ENCODE peak calls at places on chromosome 3, in seven cellular contexts. Y, V, U, X, H, Q and S are unnamed samples.

GRCh38 chr3:176554791-176555330 is 642.4 kb downstream of the TBL1XR1 start:
- DNase-seq in Y (no peak), V (no peak), U (no peak), X (no peak), H (no peak), Q (no peak), S (no peak)

GRCh38 chr3:107855710-107856109 is 235.1 kb downstream of the CD47 start:
- DNase-seq in Y (no peak), V (peak; percentile 65), U (peak; percentile 21), X (no peak), H (no peak), Q (peak; percentile 60), S (peak; percentile 8)

GRCh38 chr3:23751485-23751811 is 54.3 kb upstream of the UBE2E1 start:
- DNase-seq in Y (no peak), V (no peak), U (no peak), X (no peak), H (peak; percentile 34), Q (no peak), S (peak; percentile 93)

GRCh38 chr3:30779686-30780287 is 114.7 kb downstream of the GADL1 start:
- DNase-seq in Y (peak; percentile 9), V (peak; percentile 16), U (peak; percentile 8), X (no peak), H (no peak), Q (peak; percentile 46), S (peak; percentile 33)

GRCh38 chr3:129226374-129226773 is 23.0 kb upstream of the COPG1 start:
- DNase-seq in Y (peak; percentile 34), V (peak; percentile 57), U (peak; percentile 57), X (no peak), H (no peak), Q (no peak), S (no peak)

GRCh38 chr3:193452338-193452737 is 73.8 kb upstream of the ATP13A5 start:
- DNase-seq in Y (peak; percentile 3), V (no peak), U (no peak), X (no peak), H (no peak), Q (no peak), S (peak; percentile 1)

GRCh38 chr3:156382458-156383346 is 172.2 kb downstream of the SSR3 start:
- DNase-seq in Y (no peak), V (peak; percentile 23), U (peak; percentile 61), X (no peak), H (no peak), Q (peak; percentile 24), S (no peak)

GRCh38 chr3:33273628-33274027 is 3.6 kb upstream of the FBXL2 start:
- DNase-seq in Y (no peak), V (no peak), U (no peak), X (no peak), H (no peak), Q (no peak), S (no peak)

GRCh38 chr3:177358968-177359600 is 161.8 kb upstream of the TBL1XR1 start:
- DNase-seq in Y (peak; percentile 47), V (peak; percentile 44), U (peak; percentile 47), X (no peak), H (no peak), Q (no peak), S (no peak)

GRCh38 chr3:141462176-141462859 is 24.5 kb upstream of the RASA2 start:
- DNase-seq in Y (no peak), V (no peak), U (no peak), X (no peak), H (no peak), Q (no peak), S (no peak)

DNA sequence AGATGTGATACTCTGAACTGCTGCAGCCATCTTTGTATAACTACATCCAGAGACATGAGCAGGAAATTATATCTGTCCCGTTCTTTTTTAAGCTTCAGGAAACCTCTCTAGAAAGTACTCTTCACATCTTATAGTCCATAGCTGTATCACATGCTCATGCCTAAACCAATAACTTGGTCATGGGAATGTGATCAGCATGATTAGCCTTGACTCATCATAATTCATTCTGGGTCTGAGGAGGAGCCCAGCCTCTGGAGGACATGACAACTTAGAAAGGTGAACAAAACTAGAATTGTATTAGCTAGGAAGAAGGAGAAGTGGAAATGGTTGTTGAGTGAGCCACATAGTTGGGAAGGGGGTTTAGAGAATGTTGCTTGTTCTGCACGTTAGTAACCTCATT is 12.9 kb downstream of the PPM1L start:
- DNase-seq in Y (no peak), V (no peak), U (no peak), X (no peak), H (no peak), Q (no peak), S (no peak)
- H3K4me1 ChIP-seq in Y (peaks cover 8% of the 10 kb centered on the region), V (no peaks in the 10 kb centered on the region), U (no peaks in the 10 kb centered on the region), X (no peaks in the 10 kb centered on the region), H (no peaks in the 10 kb centered on the region), Q (no peaks in the 10 kb centered on the region), S (no peaks in the 10 kb centered on the region)

DNA sequence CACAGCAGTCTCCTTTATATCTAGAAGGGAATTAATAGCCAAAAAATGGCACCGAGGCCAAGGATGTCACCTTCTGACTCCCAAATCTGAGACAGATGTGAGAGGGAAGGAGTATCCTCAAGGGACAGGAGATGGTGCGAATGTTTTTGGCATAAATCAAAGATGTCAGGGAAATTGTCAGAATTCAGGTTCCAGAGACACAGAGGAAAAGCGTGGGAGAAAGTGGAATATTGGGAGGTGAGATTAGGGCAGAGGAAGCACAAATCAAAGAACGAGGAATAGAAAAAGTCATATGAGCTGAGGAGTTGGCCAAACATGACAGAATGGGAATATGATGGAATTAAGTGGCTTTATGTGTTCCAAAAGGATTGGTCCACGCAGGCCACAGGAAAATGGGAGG is 6.0 kb downstream of the CCR5AS start:
- DNase-seq in Y (no peak), V (no peak), U (no peak), X (no peak), H (no peak), Q (no peak), S (no peak)
- TF ChIP-seq YY1 in Y (no peak), V (no peak), U (no peak), X (no peak), H (no peak), Q (no peak), S (no peak)

GRCh38 chr3:146154316-146154715 is 6.7 kb downstream of the PLOD2 start:
- DNase-seq in Y (no peak), V (no peak), U (no peak), X (no peak), H (no peak), Q (no peak), S (no peak)

GRCh38 chr3:146155022-146155421 is 6.0 kb downstream of the PLOD2 start:
- DNase-seq in Y (no peak), V (no peak), U (no peak), X (no peak), H (no peak), Q (no peak), S (no peak)

GRCh38 chr3:146152841-146153240 is 8.1 kb downstream of the PLOD2 start:
- DNase-seq in Y (no peak), V (no peak), U (no peak), X (no peak), H (no peak), Q (peak; percentile 67), S (no peak)

GRCh38 chr3:146156060-146156459 is 4.9 kb downstream of the PLOD2 start:
- DNase-seq in Y (no peak), V (no peak), U (no peak), X (no peak), H (no peak), Q (no peak), S (no peak)

GRCh38 chr3:146153429-146153828 is 7.6 kb downstream of the PLOD2 start:
- DNase-seq in Y (no peak), V (no peak), U (no peak), X (no peak), H (no peak), Q (no peak), S (no peak)
- H3K4me1 ChIP-seq in Y (no peaks in the 10 kb centered on the region), V (no peaks in the 10 kb centered on the region), U (no peaks in the 10 kb centered on the region), X (no peaks in the 10 kb centered on the region), H (peaks cover 7% of the 10 kb centered on the region), Q (peaks cover 94% of the 10 kb centered on the region), S (no peaks in the 10 kb centered on the region)

GRCh38 chr3:55690161-55690560 is 203.1 kb upstream of the WNT5A start:
- DNase-seq in Y (no peak), V (no peak), U (no peak), X (no peak), H (no peak), Q (no peak), S (no peak)
- TF ChIP-seq YY1 in Y (no peak), V (no peak), U (no peak), X (no peak), H (no peak), Q (no peak), S (no peak)

GRCh38 chr3:45592830-45593707 is 1.5 kb upstream of the LIMD1 start:
- DNase-seq in Y (peak; percentile 90), V (peak; percentile 78), U (peak; percentile 93), X (no peak), H (peak; percentile 70), Q (peak; percentile 89), S (peak; percentile 91)

GRCh38 chr3:45596290-45596791 is 1.8 kb downstream of the LIMD1 start:
- DNase-seq in Y (no peak), V (no peak), U (no peak), X (peak; percentile 84), H (no peak), Q (no peak), S (no peak)

GRCh38 chr3:45595364-45596154 is 1.0 kb downstream of the LIMD1 start:
- DNase-seq in Y (peak; percentile 35), V (no peak), U (peak; percentile 37), X (no peak), H (no peak), Q (no peak), S (no peak)

GRCh38 chr3:45592405-45592804 is 2.1 kb upstream of the LIMD1 start:
- DNase-seq in Y (no peak), V (no peak), U (no peak), X (no peak), H (no peak), Q (no peak), S (no peak)

GRCh38 chr3:45593708-45594601 is 596 bp upstream of the LIMD1 start:
- DNase-seq in Y (peak; percentile 95), V (peak; percentile 47), U (peak; percentile 92), X (no peak), H (no peak), Q (peak; percentile 67), S (peak; percentile 59)
- H3K4me1 ChIP-seq in Y (peaks cover 38% of the 10 kb centered on the region), V (peaks cover 12% of the 10 kb centered on the region), U (peaks cover 57% of the 10 kb centered on the region), X (peaks cover 18% of the 10 kb centered on the region), H (peaks cover 14% of the 10 kb centered on the region), Q (peaks cover 67% of the 10 kb centered on the region), S (peaks cover 23% of the 10 kb centered on the region)

GRCh38 chr3:99747915-99748314 is 69.7 kb upstream of the CMSS1 start:
- DNase-seq in Y (no peak), V (peak; percentile 6), U (no peak), X (no peak), H (no peak), Q (no peak), S (no peak)
- TF ChIP-seq YY1 in Y (no peak), V (no peak), U (no peak), X (no peak), H (no peak), Q (no peak), S (no peak)